ENCODE peak calls at places on chromosomes 12 and 14, in four cellular contexts. A is K562, S is HepG2, M is GM12878. Y is an unnamed sample.
A peak's percentile ranks its signal among the peaks of the same experiment; 100 is the strongest.

GRCh38 chr12:95838125-95838524 is 20.6 kb upstream of the SNRPF start:
- DNase-seq in M (no peak), S (peak; percentile 49), A (no peak), Y (no peak)

GRCh38 chr14:44712095-44712822 is 205.2 kb upstream of the FSCB start:
- DNase-seq in A (no peak), S (no peak), M (no peak), Y (no peak)

GRCh38 chr14:104897286-104898194 is 27.1 kb upstream of the PLD4 start:
- DNase-seq in S (no peak), A (no peak), M (no peak), Y (no peak)

GRCh38 chr14:103402700-103403099 is 17.5 kb downstream of the MARK3 start:
- DNase-seq in S (no peak), M (no peak), A (no peak), Y (no peak)

GRCh38 chr12:27163894-27164293 is 80.2 kb upstream of the STK38L start:
- DNase-seq in M (no peak), A (no peak), S (no peak), Y (no peak)

GRCh38 chr12:122395319-122395718 is 27.1 kb downstream of the CLIP1 start:
- DNase-seq in M (no peak), S (no peak), A (no peak), Y (no peak)

GRCh38 chr14:68979021-68979721 is at the start of gene ACTN1:
- DNase-seq in S (peak; percentile 94), M (peak; percentile 55), A (peak; percentile 94), Y (peak; percentile 92)

GRCh38 chr12:124087251-124088141 is 114.5 kb downstream of the ZNF664 start:
- DNase-seq in M (no peak), A (no peak), S (no peak), Y (no peak)

GRCh38 chr14:61616524-61617185 is 78.7 kb upstream of the HIF1A start:
- DNase-seq in A (no peak), M (no peak), S (peak; percentile 25), Y (no peak)

GRCh38 chr12:5438671-5439200 is 6.8 kb downstream of the NTF3 start:
- DNase-seq in A (no peak), M (no peak), S (no peak), Y (no peak)

GRCh38 chr12:54428050-54429013 is 9.3 kb upstream of the ITGA5 start:
- DNase-seq in A (peak; percentile 32), M (no peak), S (no peak), Y (peak; percentile 32)

GRCh38 chr12:42346603-42347002 is 20.6 kb downstream of the PPHLN1 start:
- DNase-seq in S (no peak), M (no peak), A (no peak), Y (no peak)

DNA sequence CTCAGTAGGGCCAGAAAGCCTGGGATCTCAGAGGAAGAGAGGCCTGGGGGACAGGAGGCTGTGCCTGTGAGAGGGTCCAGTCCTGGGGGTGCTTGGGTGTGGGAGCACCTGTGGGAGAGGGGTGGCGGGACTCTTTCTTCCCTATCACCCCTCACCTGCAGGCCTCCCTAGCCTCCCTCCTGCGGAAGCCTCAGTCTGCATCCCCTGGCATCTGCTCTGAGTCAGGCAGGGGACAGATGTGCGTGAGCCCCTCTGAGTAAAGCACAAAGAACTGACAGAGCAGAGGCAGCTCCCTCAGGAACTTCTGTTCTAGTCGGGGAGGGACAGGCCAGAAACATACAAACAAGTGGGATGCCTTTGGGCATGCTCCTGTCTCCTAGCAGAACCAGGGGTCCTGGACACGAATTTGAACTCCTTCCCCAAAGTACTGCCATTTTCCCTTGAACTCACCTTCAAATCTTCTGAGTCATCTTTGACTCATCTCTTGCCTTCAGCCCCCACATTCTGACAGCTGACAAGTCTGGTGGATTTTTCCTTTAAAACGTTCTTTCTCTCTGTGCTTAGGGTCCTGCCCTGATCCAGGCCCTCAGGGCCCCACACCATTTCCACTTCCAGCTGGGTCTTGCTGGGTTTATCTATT is 8.5 kb upstream of the HSP90AA1 start:
- DNase-seq in M (no peak), S (no peak), A (peak; percentile 57), Y (no peak)
- TF ChIP-seq TCF7 in M (no peak), S (no peak), A (no peak), Y (no peak)

GRCh38 chr14:41668346-41668745 is 61.7 kb downstream of the LRFN5 start:
- DNase-seq in A (no peak), S (no peak), M (no peak), Y (no peak)
- TF ChIP-seq TCF7 in A (no peak), S (no peak), M (no peak), Y (no peak)

GRCh38 chr12:76688001-76688400 is 75.9 kb upstream of the ZDHHC17 start:
- DNase-seq in S (no peak), A (no peak), M (no peak), Y (no peak)

GRCh38 chr12:76679778-76680177 is 84.1 kb upstream of the ZDHHC17 start:
- DNase-seq in M (no peak), S (no peak), A (no peak), Y (no peak)

GRCh38 chr12:76688627-76689026 is 75.3 kb upstream of the ZDHHC17 start:
- DNase-seq in A (peak; percentile 18), S (no peak), M (no peak), Y (no peak)

GRCh38 chr12:76680940-76681339 is 83.0 kb upstream of the ZDHHC17 start:
- DNase-seq in S (no peak), M (no peak), A (no peak), Y (no peak)

DNA sequence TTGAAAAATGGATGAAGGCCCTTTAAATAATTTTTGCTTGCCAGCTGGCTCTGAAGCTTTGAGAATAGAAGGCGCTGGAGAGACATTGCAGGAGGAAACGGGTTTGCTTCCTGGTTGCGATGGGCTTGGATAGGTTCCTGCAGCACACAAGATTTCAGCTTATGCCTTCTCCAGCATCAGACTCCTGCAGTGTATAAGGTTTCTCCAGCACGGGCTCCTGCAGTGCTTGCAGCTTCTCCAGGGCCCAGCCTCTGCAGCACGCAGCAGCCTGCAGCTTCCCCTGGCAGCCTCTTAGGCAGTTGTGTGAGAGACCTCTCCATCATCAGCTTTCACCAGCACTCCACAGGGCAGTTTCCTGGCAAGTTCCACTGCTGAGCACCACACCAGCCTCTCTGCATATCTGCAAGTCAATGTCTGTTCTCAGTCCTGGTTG is 78.7 kb upstream of the ZDHHC17 start:
- DNase-seq in S (no peak), A (no peak), M (no peak), Y (peak; percentile 29)
- TF ChIP-seq TCF7 in S (no peak), A (no peak), M (no peak), Y (no peak)

GRCh38 chr12:91877022-91877421 is 268.6 kb downstream of the BTG1 start:
- DNase-seq in M (peak; percentile 20), A (no peak), S (no peak), Y (no peak)
- TF ChIP-seq TCF7 in M (no peak), A (no peak), S (no peak), Y (no peak)